ENCODE peak calls at places on chromosomes 1 and 21, in six cellular contexts. One of them, this sample, is unnamed.

GRCh38 chr1:209552406-209553264 is 30.9 kb upstream of the CAMK1G start:
- DNase-seq in germinal center: no peak
- DNase-seq in AG08395: no peak
- DNase-seq in LoVo: no peak
- DNase-seq in GM23248: no peak
- DNase-seq in brain pericyte: no peak
- DNase-seq in this sample: no peak

GRCh38 chr1:156504062-156504813 is 3.7 kb upstream of the MEF2D start:
- DNase-seq in germinal center: no peak
- DNase-seq in AG08395: no peak
- DNase-seq in LoVo: no peak
- DNase-seq in GM23248: peak
- DNase-seq in brain pericyte: no peak
- DNase-seq in this sample: no peak

GRCh38 chr21:41899431-41900202 is 20.5 kb upstream of the PRDM15 start:
- DNase-seq in germinal center: no peak
- DNase-seq in AG08395: no peak
- DNase-seq in LoVo: no peak
- DNase-seq in GM23248: no peak
- DNase-seq in brain pericyte: no peak
- DNase-seq in this sample: no peak

GRCh38 chr1:67843335-67843734 is 10.1 kb upstream of the GNG12 start:
- DNase-seq in germinal center: no peak
- DNase-seq in AG08395: no peak
- DNase-seq in LoVo: no peak
- DNase-seq in GM23248: no peak
- DNase-seq in brain pericyte: no peak
- DNase-seq in this sample: no peak

GRCh38 chr21:32626633-32627196 is 14.5 kb upstream of the CFAP298 start:
- DNase-seq in germinal center: no peak
- DNase-seq in AG08395: peak
- DNase-seq in LoVo: no peak
- DNase-seq in GM23248: peak
- DNase-seq in brain pericyte: no peak
- DNase-seq in this sample: no peak

GRCh38 chr1:199956005-199956404 is 71.5 kb upstream of the NR5A2 start:
- DNase-seq in germinal center: no peak
- DNase-seq in AG08395: no peak
- DNase-seq in LoVo: no peak
- DNase-seq in GM23248: no peak
- DNase-seq in brain pericyte: no peak
- DNase-seq in this sample: peak

GRCh38 chr1:50697440-50698421 is 262.3 kb downstream of the FAF1 start:
- DNase-seq in germinal center: no peak
- DNase-seq in AG08395: no peak
- DNase-seq in LoVo: no peak
- DNase-seq in GM23248: peak
- DNase-seq in brain pericyte: no peak
- DNase-seq in this sample: no peak

GRCh38 chr1:245085508-245086095 is 69.2 kb upstream of the KIF26B start:
- DNase-seq in germinal center: no peak
- DNase-seq in AG08395: peak
- DNase-seq in LoVo: no peak
- DNase-seq in GM23248: peak
- DNase-seq in brain pericyte: no peak
- DNase-seq in this sample: no peak

GRCh38 chr1:162376754-162377153 is at the start of gene SPATA46:
- DNase-seq in germinal center: no peak
- DNase-seq in AG08395: no peak
- DNase-seq in LoVo: no peak
- DNase-seq in GM23248: no peak
- DNase-seq in brain pericyte: no peak
- DNase-seq in this sample: no peak

GRCh38 chr1:40267767-40268187 is 9.7 kb downstream of the ZMPSTE24 start:
- DNase-seq in germinal center: no peak
- DNase-seq in AG08395: peak
- DNase-seq in LoVo: no peak
- DNase-seq in GM23248: peak
- DNase-seq in brain pericyte: peak
- DNase-seq in this sample: no peak

GRCh38 chr1:88272216-88272615 is 411.9 kb upstream of the PKN2 start:
- DNase-seq in germinal center: no peak
- DNase-seq in AG08395: no peak
- DNase-seq in LoVo: no peak
- DNase-seq in GM23248: no peak
- DNase-seq in brain pericyte: no peak
- DNase-seq in this sample: no peak

GRCh38 chr1:204464174-204464573 is 30.4 kb downstream of the PIK3C2B start:
- DNase-seq in germinal center: no peak
- DNase-seq in AG08395: no peak
- DNase-seq in LoVo: no peak
- DNase-seq in GM23248: no peak
- DNase-seq in brain pericyte: no peak
- DNase-seq in this sample: no peak

This sample was measured in HuH-7.